ENCODE peak calls at places on chromosomes 12 and 14, in four cellular contexts. C, H, F and G are unnamed samples.

GRCh38 chr12:83365317-83365716 is 678.6 kb downstream of the TMTC2 start:
- DNase-seq in F (no peak), H (no peak), C (peak), G (no peak)

GRCh38 chr12:65155784-65156183 is 13.6 kb upstream of the LEMD3 start:
- DNase-seq in H (no peak), C (peak), F (peak), G (no peak)

GRCh38 chr12:46174061-46174662 is 94.7 kb downstream of the SLC38A1 start:
- DNase-seq in H (no peak), C (no peak), F (peak), G (no peak)

GRCh38 chr14:52008136-52008535 is 18.8 kb downstream of the RTRAF start:
- DNase-seq in F (no peak), H (no peak), C (no peak), G (no peak)

GRCh38 chr14:22861651-22862050 is 9.9 kb upstream of the LRP10 start:
- DNase-seq in C (no peak), H (no peak), F (no peak), G (no peak)

GRCh38 chr12:95815635-95816212 is 25.2 kb upstream of the NTN4 start:
- DNase-seq in F (no peak), H (peak), C (peak), G (no peak)

GRCh38 chr12:79884401-79885006 is 50.4 kb downstream of the PPP1R12A start:
- DNase-seq in F (no peak), C (no peak), H (no peak), G (no peak)

GRCh38 chr12:108478611-108479010 is 36.5 kb upstream of the FICD start:
- DNase-seq in C (no peak), H (no peak), F (no peak), G (no peak)

GRCh38 chr12:70691018-70691672 is 53.9 kb upstream of the PTPRB start:
- DNase-seq in F (no peak), H (no peak), C (no peak), G (no peak)

GRCh38 chr12:113480336-113480688 is 8.6 kb upstream of the LHX5 start:
- DNase-seq in F (no peak), H (no peak), C (no peak), G (no peak)

GRCh38 chr12:6312529-6313325 is 2.2 kb downstream of the PLEKHG6 start:
- DNase-seq in F (peak), H (no peak), C (no peak), G (peak)

GRCh38 chr12:67441736-67442346 is 172.7 kb downstream of the CAND1 start:
- DNase-seq in H (peak), F (no peak), C (peak), G (peak)

GRCh38 chr12:32336261-32336660 is 63.1 kb upstream of the FGD4 start:
- DNase-seq in C (no peak), H (no peak), F (no peak), G (no peak)

GRCh38 chr12:132617822-132618682 is 524 bp upstream of the P2RX2 start:
- DNase-seq in F (no peak), H (peak), C (no peak), G (no peak)

GRCh38 chr14:49972199-49972671 is 79.4 kb downstream of the ARF6 start:
- DNase-seq in C (no peak), F (no peak), H (no peak), G (no peak)

GRCh38 chr12:64522807-64523206 is 70.9 kb downstream of the TBK1 start:
- DNase-seq in C (no peak), F (no peak), H (no peak), G (no peak)

GRCh38 chr14:94022532-94023411 is 3.4 kb upstream of the OTUB2 start:
- DNase-seq in C (no peak), H (no peak), F (no peak), G (no peak)

GRCh38 chr12:27076468-27076867 is 5.9 kb downstream of the C12orf71 start:
- DNase-seq in H (no peak), C (no peak), F (no peak), G (no peak)

GRCh38 chr14:84566109-84566508 is 963.8 kb upstream of the FLRT2 start:
- DNase-seq in H (no peak), C (no peak), F (no peak), G (peak)

GRCh38 chr12:34405286-34406227 is 383.3 kb downstream of the ALG10 start:
- DNase-seq in H (peak), C (no peak), F (no peak), G (peak)

GRCh38 chr14:89575386-89576061 is 158.5 kb upstream of the FOXN3 start:
- DNase-seq in F (no peak), C (no peak), H (no peak), G (no peak)

GRCh38 chr14:103132381-103133212 is 9.3 kb downstream of the TNFAIP2 start:
- DNase-seq in F (no peak), H (no peak), C (no peak), G (no peak)

GRCh38 chr12:69036999-69037398 is 104.0 kb upstream of the CPM start:
- DNase-seq in F (no peak), C (no peak), H (no peak), G (no peak)

GRCh38 chr14:96257056-96257455 is 1.0 kb downstream of the BDKRB1 start:
- DNase-seq in C (no peak), F (no peak), H (no peak), G (no peak)

GRCh38 chr14:94342334-94342934 is 19.3 kb upstream of the SERPINA6 start:
- DNase-seq in C (no peak), H (peak), F (no peak), G (no peak)

GRCh38 chr14:68566075-68566474 is 226.8 kb downstream of the ZFP36L1 start:
- DNase-seq in F (no peak), C (no peak), H (no peak), G (no peak)

GRCh38 chr12:62196146-62196545 is 64.1 kb upstream of the USP15 start:
- DNase-seq in F (no peak), H (no peak), C (no peak), G (no peak)

GRCh38 chr12:48882972-48883304 is 17.3 kb upstream of the RND1 start:
- DNase-seq in H (no peak), C (no peak), F (no peak), G (no peak)

GRCh38 chr12:121823727-121824115 is 19.9 kb downstream of the SETD1B start:
- DNase-seq in C (no peak), H (no peak), F (no peak), G (no peak)

GRCh38 chr14:97166497-97166896 is 369.3 kb downstream of the VRK1 start:
- DNase-seq in C (no peak), H (no peak), F (no peak), G (no peak)

GRCh38 chr12:91704446-91704845 is 441.2 kb downstream of the BTG1 start:
- DNase-seq in H (no peak), F (no peak), C (no peak), G (no peak)

GRCh38 chr14:105537580-105538474 is 11.4 kb downstream of the TMEM121 start:
- DNase-seq in C (peak), F (no peak), H (peak), G (peak)

GRCh38 chr12:2374092-2374740 is 321.4 kb downstream of the CACNA1C start:
- DNase-seq in C (no peak), F (no peak), H (no peak), G (no peak)

GRCh38 chr14:21096438-21096837 is 2.0 kb downstream of the ZNF219 start:
- DNase-seq in H (peak), F (no peak), C (no peak), G (no peak)

GRCh38 chr12:66497000-66497897 is 181.6 kb downstream of the GRIP1 start:
- DNase-seq in F (no peak), C (no peak), H (no peak), G (no peak)

GRCh38 chr12:89038831-89039509 is 313.3 kb downstream of the DUSP6 start:
- DNase-seq in H (no peak), F (no peak), C (no peak), G (no peak)

GRCh38 chr14:35867280-35867629 is 41.1 kb downstream of the BRMS1L start:
- DNase-seq in C (no peak), H (no peak), F (no peak), G (no peak)

GRCh38 chr14:77303417-77304156 is 17.1 kb downstream of the POMT2 start:
- DNase-seq in F (no peak), C (peak), H (no peak), G (no peak)

DNA sequence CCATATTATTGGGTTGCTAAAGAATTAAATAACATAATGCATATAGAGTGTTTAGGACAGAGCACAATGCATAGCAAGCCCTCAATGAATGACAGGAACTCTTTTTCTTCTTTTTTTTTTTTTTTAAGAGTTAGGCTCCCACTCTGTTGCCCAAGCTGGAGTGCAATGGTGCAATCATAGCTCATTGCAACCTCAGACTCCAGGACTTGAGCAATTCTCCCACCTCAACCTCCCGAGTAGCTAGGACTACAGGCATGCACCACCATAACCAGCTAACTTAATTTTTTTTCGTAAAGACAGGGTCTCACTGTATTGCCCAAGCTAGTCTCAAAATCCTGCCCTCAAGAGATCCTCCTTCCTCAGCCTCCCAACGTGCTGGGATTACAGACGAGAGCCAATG is 20.5 kb upstream of the MTERF2 start:
- DNase-seq in H (no peak), C (no peak), F (no peak), G (no peak)
- TF ChIP-seq USF1 in H (no peak), C (no peak), F (no peak), G (no peak)

DNA sequence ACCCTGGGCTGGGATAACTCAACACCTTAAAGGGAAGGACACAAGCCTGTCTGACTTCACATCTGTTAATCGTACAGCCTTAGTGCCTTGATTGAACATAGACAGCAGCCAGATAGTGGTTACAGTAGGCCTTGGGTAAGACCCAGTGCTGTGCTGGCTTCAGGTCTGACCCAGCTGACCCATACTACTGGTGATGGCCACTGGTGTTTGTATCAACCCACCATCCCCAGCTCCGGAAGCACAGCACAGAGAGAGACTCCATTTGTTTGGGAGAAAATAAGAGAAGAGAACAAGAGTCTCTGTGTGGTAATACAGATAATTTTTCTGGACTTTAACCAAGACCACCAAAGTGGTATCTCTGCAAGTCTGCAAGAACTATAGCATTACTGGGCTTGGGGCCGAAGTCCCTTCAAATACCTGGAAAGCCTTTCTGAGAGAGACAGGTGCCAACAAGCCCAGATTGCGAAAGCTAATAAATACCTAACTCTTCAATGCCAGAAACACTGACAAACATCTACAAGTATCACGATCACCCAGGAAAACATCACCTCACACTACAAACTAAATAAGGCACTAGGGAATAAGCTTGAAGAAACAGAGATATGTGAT is 330.1 kb upstream of the GARIN2 start:
- DNase-seq in H (no peak), C (no peak), F (no peak), G (no peak)
- TF ChIP-seq USF1 in H (no peak), C (no peak), F (no peak), G (no peak)

DNA sequence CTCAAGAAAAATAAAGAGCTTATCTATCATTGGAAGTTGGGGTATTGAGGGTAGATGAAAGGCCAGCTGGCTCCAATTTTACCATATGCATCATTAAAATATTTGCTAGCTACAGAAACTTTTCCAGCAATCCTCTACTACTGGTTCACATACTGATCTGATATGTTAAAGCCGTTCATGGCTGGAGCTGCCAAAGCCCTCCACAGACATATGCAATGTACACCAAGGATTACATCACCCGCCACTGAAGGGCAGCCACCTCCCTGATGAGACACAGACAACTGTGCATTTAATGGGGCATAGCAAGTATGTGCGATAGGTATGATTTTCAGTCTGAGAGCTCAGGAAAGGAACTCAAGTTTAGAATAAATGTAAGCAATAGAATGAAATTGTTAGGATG is 1205.2 kb downstream of the GALC start:
- DNase-seq in F (no peak), H (no peak), C (no peak), G (no peak)
- TF ChIP-seq USF1 in F (no peak), H (no peak), C (no peak), G (no peak)

GRCh38 chr12:57780284-57780897 is 2.2 kb upstream of the TSFM start:
- DNase-seq in H (no peak), F (no peak), C (no peak), G (no peak)
- TF ChIP-seq USF1 in H (no peak), F (no peak), C (no peak), G (no peak)

GRCh38 chr12:54704187-54704586 is 56.0 kb upstream of the DCD start:
- DNase-seq in C (no peak), H (no peak), F (no peak), G (no peak)
- TF ChIP-seq USF1 in C (no peak), H (no peak), F (no peak), G (no peak)

DNA sequence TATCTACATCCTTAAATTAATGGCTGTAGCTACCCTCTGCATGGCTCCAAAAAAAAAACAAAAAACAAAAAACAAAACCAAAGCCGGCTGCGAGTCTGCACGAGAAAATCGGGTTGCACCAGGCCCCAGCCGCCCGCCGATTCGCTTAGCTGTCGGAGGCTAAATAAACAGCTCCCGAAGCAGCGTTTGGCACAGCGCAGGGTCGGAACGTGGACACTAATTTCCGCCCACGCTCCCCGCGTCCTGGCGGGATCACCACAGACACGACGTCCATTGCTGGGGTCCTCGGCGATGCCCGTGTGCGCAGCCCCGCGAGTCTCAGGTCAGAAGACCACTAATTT is 745 bp upstream of the ERC1 start:
- DNase-seq in H (no peak), C (peak), F (no peak), G (peak)
- TF ChIP-seq USF1 in H (no peak), C (no peak), F (no peak), G (no peak)

DNA sequence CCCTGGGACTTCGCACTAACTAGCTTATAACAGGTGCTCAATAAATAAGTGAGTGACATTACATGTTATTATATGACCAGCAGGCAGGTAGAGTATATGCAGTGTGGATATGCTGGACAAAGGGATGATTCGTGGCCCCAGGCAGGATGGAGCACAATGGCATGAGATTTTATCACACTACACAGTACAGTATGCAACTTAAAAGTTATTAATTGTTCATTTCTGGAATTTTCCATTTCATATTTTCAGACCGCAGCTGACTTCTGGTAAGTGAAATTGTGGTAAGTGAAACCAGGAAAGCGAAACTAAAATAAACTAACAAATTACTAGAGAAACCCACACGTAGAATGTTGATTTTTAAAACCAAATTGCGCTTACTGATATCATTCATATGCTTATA is 3.3 kb downstream of the PARP11 start:
- DNase-seq in F (no peak), H (no peak), C (no peak), G (no peak)
- TF ChIP-seq USF1 in F (no peak), H (no peak), C (no peak), G (no peak)

GRCh38 chr14:102052522-102052921 is 34.3 kb downstream of the HSP90AA1 start:
- DNase-seq in C (no peak), H (no peak), F (no peak), G (no peak)
- TF ChIP-seq USF1 in C (no peak), H (no peak), F (no peak), G (no peak)

GRCh38 chr12:110908377-110909136 is 11.8 kb downstream of the MYL2 start:
- DNase-seq in F (no peak), H (no peak), C (no peak), G (no peak)

GRCh38 chr12:110906088-110906487 is 14.3 kb downstream of the MYL2 start:
- DNase-seq in C (peak), H (no peak), F (peak), G (no peak)

GRCh38 chr12:110906516-110906915 is 13.9 kb downstream of the MYL2 start:
- DNase-seq in F (peak), C (no peak), H (no peak), G (no peak)

GRCh38 chr12:110907583-110907982 is 12.8 kb downstream of the MYL2 start:
- DNase-seq in H (no peak), F (no peak), C (no peak), G (no peak)

GRCh38 chr12:110906985-110907384 is 13.4 kb downstream of the MYL2 start:
- DNase-seq in H (no peak), C (no peak), F (no peak), G (no peak)
- TF ChIP-seq USF1 in H (no peak), C (no peak), F (no peak), G (no peak)